ENCODE peak calls at places on chromosomes 16 and 17, in eight cellular contexts. One of them, this sample, is unnamed.

GRCh38 chr17:42182927-42183734 is 2.1 kb downstream of the HCRT start:
- DNase-seq in astrocyte of the spinal cord: peak
- DNase-seq in BJ: no peak
- DNase-seq in effector CD4-positive, alpha-beta T cell: no peak
- DNase-seq in glomerular endothelial cell: no peak
- DNase-seq in NCI-H1930: no peak
- DNase-seq in AG10803: peak
- DNase-seq in ELF-1: no peak
- DNase-seq in this sample: no peak

GRCh38 chr17:973053-973452 is 6.5 kb downstream of the NXN start:
- DNase-seq in astrocyte of the spinal cord: peak
- DNase-seq in BJ: no peak
- DNase-seq in effector CD4-positive, alpha-beta T cell: no peak
- DNase-seq in glomerular endothelial cell: no peak
- DNase-seq in NCI-H1930: no peak
- DNase-seq in AG10803: no peak
- DNase-seq in ELF-1: peak
- DNase-seq in this sample: no peak

GRCh38 chr17:70869402-70870085 is 700.2 kb downstream of the KCNJ2 start:
- DNase-seq in astrocyte of the spinal cord: no peak
- DNase-seq in BJ: no peak
- DNase-seq in effector CD4-positive, alpha-beta T cell: no peak
- DNase-seq in glomerular endothelial cell: no peak
- DNase-seq in NCI-H1930: no peak
- DNase-seq in AG10803: no peak
- DNase-seq in ELF-1: peak
- DNase-seq in this sample: no peak

GRCh38 chr16:89909777-89910716 is 8.6 kb upstream of the MC1R start:
- DNase-seq in astrocyte of the spinal cord: peak
- DNase-seq in BJ: no peak
- DNase-seq in effector CD4-positive, alpha-beta T cell: peak
- DNase-seq in glomerular endothelial cell: no peak
- DNase-seq in NCI-H1930: peak
- DNase-seq in AG10803: peak
- DNase-seq in ELF-1: peak
- DNase-seq in this sample: peak

GRCh38 chr16:12497558-12497957 is 306.1 kb downstream of the CPPED1 start:
- DNase-seq in astrocyte of the spinal cord: no peak
- DNase-seq in BJ: no peak
- DNase-seq in effector CD4-positive, alpha-beta T cell: no peak
- DNase-seq in glomerular endothelial cell: no peak
- DNase-seq in NCI-H1930: no peak
- DNase-seq in AG10803: no peak
- DNase-seq in ELF-1: peak
- DNase-seq in this sample: no peak

GRCh38 chr17:73293480-73293911 is 18.3 kb downstream of the CDC42EP4 start:
- DNase-seq in astrocyte of the spinal cord: peak
- DNase-seq in BJ: peak
- DNase-seq in effector CD4-positive, alpha-beta T cell: no peak
- DNase-seq in glomerular endothelial cell: no peak
- DNase-seq in NCI-H1930: no peak
- DNase-seq in AG10803: peak
- DNase-seq in ELF-1: no peak
- DNase-seq in this sample: no peak

GRCh38 chr17:1374426-1375177 is 25.4 kb downstream of the YWHAE start:
- DNase-seq in astrocyte of the spinal cord: no peak
- DNase-seq in BJ: no peak
- DNase-seq in effector CD4-positive, alpha-beta T cell: no peak
- DNase-seq in glomerular endothelial cell: no peak
- DNase-seq in NCI-H1930: no peak
- DNase-seq in AG10803: no peak
- DNase-seq in ELF-1: no peak
- DNase-seq in this sample: no peak

GRCh38 chr16:87474017-87474416 is 18.8 kb downstream of the ZCCHC14 start:
- DNase-seq in astrocyte of the spinal cord: no peak
- DNase-seq in BJ: no peak
- DNase-seq in effector CD4-positive, alpha-beta T cell: no peak
- DNase-seq in glomerular endothelial cell: no peak
- DNase-seq in NCI-H1930: no peak
- DNase-seq in AG10803: no peak
- DNase-seq in ELF-1: no peak
- DNase-seq in this sample: no peak

GRCh38 chr17:60327870-60328362 is 64.0 kb downstream of the USP32 start:
- DNase-seq in astrocyte of the spinal cord: no peak
- DNase-seq in BJ: no peak
- DNase-seq in effector CD4-positive, alpha-beta T cell: no peak
- DNase-seq in glomerular endothelial cell: no peak
- DNase-seq in NCI-H1930: no peak
- DNase-seq in AG10803: no peak
- DNase-seq in ELF-1: no peak
- DNase-seq in this sample: no peak

GRCh38 chr17:31654936-31655335 is 204.1 kb downstream of the COPRS start:
- DNase-seq in astrocyte of the spinal cord: no peak
- DNase-seq in BJ: no peak
- DNase-seq in effector CD4-positive, alpha-beta T cell: no peak
- DNase-seq in glomerular endothelial cell: no peak
- DNase-seq in NCI-H1930: no peak
- DNase-seq in AG10803: no peak
- DNase-seq in ELF-1: peak
- DNase-seq in this sample: no peak

GRCh38 chr17:15444805-15445204 is 22.6 kb downstream of the CDRT4 start:
- DNase-seq in astrocyte of the spinal cord: no peak
- DNase-seq in BJ: no peak
- DNase-seq in effector CD4-positive, alpha-beta T cell: no peak
- DNase-seq in glomerular endothelial cell: peak
- DNase-seq in NCI-H1930: no peak
- DNase-seq in AG10803: peak
- DNase-seq in ELF-1: peak
- DNase-seq in this sample: no peak

GRCh38 chr16:75065149-75065807 is 51.3 kb downstream of the LDHD start:
- DNase-seq in astrocyte of the spinal cord: no peak
- DNase-seq in BJ: no peak
- DNase-seq in effector CD4-positive, alpha-beta T cell: no peak
- DNase-seq in glomerular endothelial cell: no peak
- DNase-seq in NCI-H1930: no peak
- DNase-seq in AG10803: no peak
- DNase-seq in ELF-1: no peak
- DNase-seq in this sample: no peak

GRCh38 chr16:12837344-12837743 is 33.7 kb upstream of the CPPED1 start:
- DNase-seq in astrocyte of the spinal cord: no peak
- DNase-seq in BJ: no peak
- DNase-seq in effector CD4-positive, alpha-beta T cell: no peak
- DNase-seq in glomerular endothelial cell: no peak
- DNase-seq in NCI-H1930: no peak
- DNase-seq in AG10803: no peak
- DNase-seq in ELF-1: no peak
- DNase-seq in this sample: no peak

GRCh38 chr16:75758215-75758614 is 31.9 kb upstream of the CPHXL start:
- DNase-seq in astrocyte of the spinal cord: peak
- DNase-seq in BJ: no peak
- DNase-seq in effector CD4-positive, alpha-beta T cell: no peak
- DNase-seq in glomerular endothelial cell: no peak
- DNase-seq in NCI-H1930: no peak
- DNase-seq in AG10803: peak
- DNase-seq in ELF-1: no peak
- DNase-seq in this sample: no peak

GRCh38 chr16:83926726-83927397 is 26.2 kb upstream of the OSGIN1 start:
- DNase-seq in astrocyte of the spinal cord: peak
- DNase-seq in BJ: peak
- DNase-seq in effector CD4-positive, alpha-beta T cell: peak
- DNase-seq in glomerular endothelial cell: peak
- DNase-seq in NCI-H1930: peak
- DNase-seq in AG10803: peak
- DNase-seq in ELF-1: peak
- DNase-seq in this sample: no peak

GRCh38 chr16:3519581-3519980 is 18.8 kb downstream of the CLUAP1 start:
- DNase-seq in astrocyte of the spinal cord: no peak
- DNase-seq in BJ: no peak
- DNase-seq in effector CD4-positive, alpha-beta T cell: no peak
- DNase-seq in glomerular endothelial cell: no peak
- DNase-seq in NCI-H1930: no peak
- DNase-seq in AG10803: peak
- DNase-seq in ELF-1: no peak
- DNase-seq in this sample: no peak

GRCh38 chr16:90020838-90021382 is 1.7 kb upstream of the DBNDD1 start:
- DNase-seq in astrocyte of the spinal cord: peak
- DNase-seq in BJ: no peak
- DNase-seq in effector CD4-positive, alpha-beta T cell: no peak
- DNase-seq in glomerular endothelial cell: no peak
- DNase-seq in NCI-H1930: no peak
- DNase-seq in AG10803: peak
- DNase-seq in ELF-1: peak
- DNase-seq in this sample: no peak

GRCh38 chr17:82235056-82235774 is 6.4 kb downstream of the SLC16A3 start:
- DNase-seq in astrocyte of the spinal cord: no peak
- DNase-seq in BJ: no peak
- DNase-seq in effector CD4-positive, alpha-beta T cell: no peak
- DNase-seq in glomerular endothelial cell: no peak
- DNase-seq in NCI-H1930: no peak
- DNase-seq in AG10803: no peak
- DNase-seq in ELF-1: no peak
- DNase-seq in this sample: no peak

GRCh38 chr16:15777533-15778203 is 79.2 kb downstream of the MYH11 start:
- DNase-seq in astrocyte of the spinal cord: peak
- DNase-seq in BJ: no peak
- DNase-seq in effector CD4-positive, alpha-beta T cell: no peak
- DNase-seq in glomerular endothelial cell: no peak
- DNase-seq in NCI-H1930: peak
- DNase-seq in AG10803: peak
- DNase-seq in ELF-1: peak
- DNase-seq in this sample: no peak

GRCh38 chr16:6947291-6947690 is 385.4 kb upstream of the RBFOX1 start:
- DNase-seq in astrocyte of the spinal cord: no peak
- DNase-seq in BJ: no peak
- DNase-seq in effector CD4-positive, alpha-beta T cell: no peak
- DNase-seq in glomerular endothelial cell: no peak
- DNase-seq in NCI-H1930: no peak
- DNase-seq in AG10803: no peak
- DNase-seq in ELF-1: no peak
- DNase-seq in this sample: no peak

GRCh38 chr16:65410801-65411200 is 288.9 kb upstream of the CDH11 start:
- DNase-seq in astrocyte of the spinal cord: peak
- DNase-seq in BJ: no peak
- DNase-seq in effector CD4-positive, alpha-beta T cell: no peak
- DNase-seq in glomerular endothelial cell: no peak
- DNase-seq in NCI-H1930: no peak
- DNase-seq in AG10803: peak
- DNase-seq in ELF-1: no peak
- DNase-seq in this sample: no peak

GRCh38 chr17:5467416-5467815 is 1.4 kb downstream of the DHX33 start:
- DNase-seq in astrocyte of the spinal cord: no peak
- DNase-seq in BJ: no peak
- DNase-seq in effector CD4-positive, alpha-beta T cell: no peak
- DNase-seq in glomerular endothelial cell: no peak
- DNase-seq in NCI-H1930: no peak
- DNase-seq in AG10803: no peak
- DNase-seq in ELF-1: peak
- DNase-seq in this sample: no peak

GRCh38 chr17:20267459-20267842 is 199.9 kb downstream of the LGALS9B start:
- DNase-seq in astrocyte of the spinal cord: no peak
- DNase-seq in BJ: no peak
- DNase-seq in effector CD4-positive, alpha-beta T cell: peak
- DNase-seq in glomerular endothelial cell: no peak
- DNase-seq in NCI-H1930: no peak
- DNase-seq in AG10803: no peak
- DNase-seq in ELF-1: no peak
- DNase-seq in this sample: peak

This sample was measured in T-helper 22 cell.